ENCODE peak calls at places on chromosomes 3 and 15, in ten cellular contexts. I is kidney epithelial cell, T is IMR-90, K is heart left ventricle, L is mammary epithelial cell, P is AG09309, C is left ventricle myocardium inferior, E is body of pancreas, Z is fibroblast of the aortic adventitia, D is HFF-Myc. W is an unnamed sample.

GRCh38 chr15:66570327-66570726 is 4.5 kb upstream of the LCTL start:
- DNase-seq in I (no peak), T (no peak), K (no peak), L (no peak), P (no peak), C (no peak), E (no peak), Z (no peak), D (no peak), W (no peak)

GRCh38 chr3:53255360-53255774 is 455 bp downstream of the TKT start:
- DNase-seq in I (no peak), T (no peak), K (peak), L (peak), P (no peak), C (peak), E (peak), Z (no peak), D (no peak), W (no peak)

GRCh38 chr3:123841476-123842238 is 42.5 kb downstream of the MYLK start:
- DNase-seq in I (no peak), T (peak), K (no peak), L (peak), P (no peak), C (no peak), E (no peak), Z (no peak), D (no peak), W (no peak)

GRCh38 chr15:37801529-37801928 is 132.9 kb upstream of the TMCO5A start:
- DNase-seq in I (no peak), T (no peak), K (no peak), L (no peak), P (no peak), C (no peak), E (no peak), Z (no peak), D (no peak), W (no peak)

GRCh38 chr3:153166206-153166605 is 4.2 kb downstream of the RAP2B start:
- DNase-seq in I (no peak), T (peak), K (no peak), L (peak), P (no peak), C (no peak), E (no peak), Z (peak), D (no peak), W (no peak)

GRCh38 chr15:49225572-49226281 is 55.7 kb downstream of the GALK2 start:
- DNase-seq in I (no peak), T (peak), K (no peak), L (peak), P (no peak), C (no peak), E (no peak), Z (peak), D (no peak), W (no peak)

GRCh38 chr3:94285874-94286273 is 223.0 kb downstream of the NSUN3 start:
- DNase-seq in I (no peak), T (no peak), K (no peak), L (peak), P (no peak), C (no peak), E (no peak), Z (peak), D (no peak), W (no peak)

GRCh38 chr15:60551147-60551780 is 72.3 kb upstream of the ICE2 start:
- DNase-seq in I (no peak), T (no peak), K (no peak), L (no peak), P (no peak), C (no peak), E (no peak), Z (no peak), D (no peak), W (no peak)

GRCh38 chr3:16145176-16145575 is 29.3 kb upstream of the GALNT15 start:
- DNase-seq in I (no peak), T (no peak), K (no peak), L (no peak), P (no peak), C (no peak), E (no peak), Z (no peak), D (no peak), W (no peak)

GRCh38 chr3:124202754-124203153 is 210.8 kb upstream of the ROPN1 start:
- DNase-seq in I (no peak), T (no peak), K (peak), L (no peak), P (no peak), C (peak), E (peak), Z (peak), D (no peak), W (no peak)

GRCh38 chr3:47978386-47978785 is 37.8 kb downstream of the MAP4 start:
- DNase-seq in I (no peak), T (no peak), K (no peak), L (no peak), P (no peak), C (no peak), E (no peak), Z (no peak), D (no peak), W (no peak)

GRCh38 chr3:110881069-110881468 is 190.5 kb upstream of the NECTIN3 start:
- DNase-seq in I (no peak), T (peak), K (peak), L (peak), P (peak), C (peak), E (peak), Z (peak), D (no peak), W (peak)

GRCh38 chr15:63598467-63599400 is 1.5 kb downstream of the FBXL22 start:
- DNase-seq in I (no peak), T (no peak), K (no peak), L (no peak), P (no peak), C (no peak), E (peak), Z (no peak), D (no peak), W (no peak)

GRCh38 chr3:187744169-187745151 is 808 bp downstream of the BCL6 start:
- DNase-seq in I (no peak), T (peak), K (peak), L (peak), P (no peak), C (peak), E (peak), Z (peak), D (no peak), W (no peak)

GRCh38 chr15:56802164-56802563 is 68.9 kb upstream of the ZNF280D start:
- DNase-seq in I (no peak), T (no peak), K (no peak), L (no peak), P (no peak), C (no peak), E (no peak), Z (no peak), D (no peak), W (no peak)

GRCh38 chr3:62875103-62876002 is at the start of gene CADPS:
- DNase-seq in I (no peak), T (no peak), K (peak), L (no peak), P (no peak), C (peak), E (peak), Z (no peak), D (no peak), W (no peak)

GRCh38 chr3:48232232-48232631 is 8.7 kb upstream of the ZNF589 start:
- DNase-seq in I (no peak), T (no peak), K (no peak), L (no peak), P (no peak), C (no peak), E (peak), Z (peak), D (no peak), W (no peak)

GRCh38 chr3:157063926-157064325 is 96.0 kb downstream of the CCNL1 start:
- DNase-seq in I (no peak), T (peak), K (no peak), L (no peak), P (no peak), C (no peak), E (no peak), Z (peak), D (no peak), W (peak)

GRCh38 chr3:158863247-158863646 is 61.4 kb downstream of the MFSD1 start:
- DNase-seq in I (no peak), T (no peak), K (no peak), L (no peak), P (no peak), C (no peak), E (no peak), Z (no peak), D (no peak), W (no peak)

GRCh38 chr3:155970406-155970805 is 100.0 kb downstream of the GMPS start:
- DNase-seq in I (no peak), T (no peak), K (no peak), L (no peak), P (no peak), C (no peak), E (no peak), Z (no peak), D (no peak), W (no peak)

GRCh38 chr15:77823736-77824135 is 191.0 kb upstream of the LINGO1 start:
- DNase-seq in I (no peak), T (no peak), K (no peak), L (no peak), P (no peak), C (no peak), E (no peak), Z (no peak), D (no peak), W (no peak)

GRCh38 chr3:98809561-98809960 is 46.4 kb downstream of the ST3GAL6 start:
- DNase-seq in I (no peak), T (no peak), K (peak), L (no peak), P (no peak), C (no peak), E (no peak), Z (no peak), D (no peak), W (no peak)

GRCh38 chr3:71710906-71711494 is 14.2 kb downstream of the EIF4E3 start:
- DNase-seq in I (no peak), T (peak), K (no peak), L (peak), P (no peak), C (no peak), E (no peak), Z (peak), D (peak), W (peak)

GRCh38 chr3:53503185-53503584 is 8.8 kb downstream of the CACNA1D start:
- DNase-seq in I (no peak), T (no peak), K (no peak), L (no peak), P (no peak), C (no peak), E (no peak), Z (no peak), D (no peak), W (no peak)

GRCh38 chr3:115401298-115401697 is 222.0 kb upstream of the GAP43 start:
- DNase-seq in I (no peak), T (peak), K (no peak), L (peak), P (peak), C (no peak), E (no peak), Z (peak), D (no peak), W (peak)

GRCh38 chr3:115930168-115930567 is 306.9 kb downstream of the GAP43 start:
- DNase-seq in I (no peak), T (no peak), K (no peak), L (no peak), P (no peak), C (no peak), E (no peak), Z (no peak), D (no peak), W (no peak)

GRCh38 chr15:78149805-78150751 is 916 bp downstream of the IDH3A start:
- DNase-seq in I (no peak), T (no peak), K (no peak), L (peak), P (no peak), C (no peak), E (peak), Z (peak), D (no peak), W (no peak)

GRCh38 chr3:174430986-174431385 is 428.1 kb upstream of the NAALADL2 start:
- DNase-seq in I (no peak), T (no peak), K (no peak), L (no peak), P (no peak), C (no peak), E (no peak), Z (no peak), D (no peak), W (no peak)

GRCh38 chr3:69787436-69788168 is 48.3 kb downstream of the MITF start:
- DNase-seq in I (peak), T (peak), K (no peak), L (peak), P (peak), C (no peak), E (no peak), Z (peak), D (peak), W (peak)

GRCh38 chr15:79408041-79408440 is 24.1 kb upstream of the MINAR1 start:
- DNase-seq in I (no peak), T (no peak), K (no peak), L (peak), P (no peak), C (no peak), E (no peak), Z (no peak), D (no peak), W (no peak)

GRCh38 chr3:70065666-70066253 is 66.2 kb downstream of the SAMMSON start:
- DNase-seq in I (no peak), T (no peak), K (no peak), L (no peak), P (no peak), C (no peak), E (no peak), Z (no peak), D (no peak), W (no peak)

GRCh38 chr3:142808103-142808917 is 80.6 kb downstream of the PCOLCE2 start:
- DNase-seq in I (peak), T (peak), K (no peak), L (peak), P (peak), C (no peak), E (no peak), Z (peak), D (peak), W (peak)

GRCh38 chr3:41301548-41301947 is 102.2 kb downstream of the CTNNB1 start:
- DNase-seq in I (no peak), T (peak), K (no peak), L (peak), P (no peak), C (no peak), E (no peak), Z (peak), D (no peak), W (no peak)

GRCh38 chr15:45401665-45402161 is 23.4 kb upstream of the GATM start:
- DNase-seq in I (no peak), T (no peak), K (peak), L (no peak), P (no peak), C (no peak), E (no peak), Z (no peak), D (no peak), W (no peak)

GRCh38 chr15:69760890-69761568 is 308.4 kb downstream of the RPLP1 start:
- DNase-seq in I (peak), T (peak), K (peak), L (peak), P (peak), C (peak), E (peak), Z (peak), D (peak), W (peak)

GRCh38 chr3:88742674-88743507 is 364.5 kb upstream of the EPHA3 start:
- DNase-seq in I (no peak), T (no peak), K (no peak), L (no peak), P (no peak), C (no peak), E (no peak), Z (no peak), D (no peak), W (no peak)

GRCh38 chr15:79644091-79644490 is 212.0 kb downstream of the MINAR1 start:
- DNase-seq in I (no peak), T (peak), K (no peak), L (peak), P (peak), C (no peak), E (no peak), Z (peak), D (peak), W (no peak)

GRCh38 chr15:64975390-64975789 is 14.3 kb downstream of the SPG21 start:
- DNase-seq in I (no peak), T (peak), K (no peak), L (no peak), P (peak), C (no peak), E (no peak), Z (no peak), D (no peak), W (no peak)

GRCh38 chr3:8460815-8461482 is 40.7 kb upstream of the LMCD1 start:
- DNase-seq in I (no peak), T (peak), K (no peak), L (peak), P (peak), C (no peak), E (peak), Z (peak), D (no peak), W (peak)

DNA sequence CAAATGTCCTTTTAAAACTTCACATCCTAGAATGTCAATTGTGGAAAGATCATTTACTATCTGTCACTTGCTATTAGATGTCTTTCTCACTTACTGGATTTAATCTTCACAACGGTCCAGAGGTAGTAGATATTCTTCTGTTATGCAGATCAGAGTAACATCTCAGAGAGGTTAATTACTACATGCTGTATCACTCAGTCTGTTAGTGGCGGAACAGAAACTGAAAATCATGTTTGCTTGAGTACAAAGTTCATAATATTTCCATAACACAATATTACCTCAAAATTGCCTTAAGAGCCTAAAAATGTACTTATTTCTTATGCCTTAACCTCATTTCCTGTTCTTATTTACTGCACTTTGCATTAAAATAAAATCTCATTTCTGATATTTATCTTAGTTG is 28.6 kb upstream of the GPR149 start:
- DNase-seq in I (no peak), T (no peak), K (no peak), L (no peak), P (no peak), C (no peak), E (no peak), Z (no peak), D (no peak), W (no peak)
- TF ChIP-seq CTCF in I (no peak), T (no peak), K (no peak), L (no peak), P (no peak), C (no peak), E (no peak), Z (no peak), D (no peak), W (no peak)

GRCh38 chr3:72999971-73000370 is 3.4 kb downstream of the PPP4R2 start:
- DNase-seq in I (no peak), T (no peak), K (no peak), L (no peak), P (no peak), C (no peak), E (no peak), Z (no peak), D (no peak), W (no peak)
- H3K4me3 ChIP-seq in I (no peak), T (peak), K (peak), L (peak), P (no peak), C (peak), E (no peak), Z (peak), D (peak), W (no peak)

DNA sequence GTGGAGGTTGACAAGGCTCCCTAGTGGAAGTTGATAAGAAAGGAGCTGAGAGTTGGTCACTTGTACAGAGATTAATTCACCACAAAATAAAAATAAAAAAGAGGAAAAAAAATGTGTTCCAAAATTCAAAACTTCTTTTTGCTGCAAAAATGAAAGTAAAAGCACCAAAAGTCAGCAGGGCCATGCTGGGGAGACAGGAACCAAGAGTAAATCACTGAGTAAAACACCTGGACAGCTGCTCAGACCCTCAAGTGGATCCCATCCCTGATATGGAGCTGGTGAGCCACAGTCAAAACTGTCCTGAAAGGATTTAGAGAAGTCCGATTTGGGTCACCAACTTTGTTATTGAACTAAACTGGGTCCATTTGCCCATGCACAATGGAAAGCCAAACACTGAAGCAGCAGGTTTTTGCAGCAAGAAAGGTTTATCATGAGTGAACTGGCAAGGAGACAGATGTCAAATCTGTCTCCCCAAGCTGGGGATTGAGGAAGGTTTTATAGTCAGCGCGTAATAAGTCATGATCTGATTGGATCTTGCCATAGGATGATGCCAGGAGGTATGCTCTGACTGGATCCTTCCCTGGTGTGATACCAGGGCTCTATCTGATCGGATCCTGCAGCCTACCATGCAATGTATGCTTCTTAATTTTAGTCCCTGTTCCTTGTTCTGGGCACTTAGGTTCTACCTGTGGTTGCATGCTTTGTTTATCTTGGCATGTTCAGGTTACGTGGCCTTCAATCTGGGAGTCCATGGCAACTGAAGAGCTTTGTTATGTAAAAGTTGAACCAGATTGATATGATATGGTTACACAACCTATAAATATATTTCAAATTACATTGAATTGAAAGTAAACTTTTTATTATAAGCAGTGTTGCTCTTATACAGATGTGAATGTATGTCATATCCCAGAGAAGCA is 313.2 kb downstream of the POLQ start:
- DNase-seq in I (no peak), T (no peak), K (no peak), L (no peak), P (no peak), C (no peak), E (peak), Z (no peak), D (no peak), W (no peak)
- TF ChIP-seq CTCF in I (no peak), T (no peak), K (no peak), L (no peak), P (no peak), C (no peak), E (no peak), Z (no peak), D (no peak), W (no peak)

DNA sequence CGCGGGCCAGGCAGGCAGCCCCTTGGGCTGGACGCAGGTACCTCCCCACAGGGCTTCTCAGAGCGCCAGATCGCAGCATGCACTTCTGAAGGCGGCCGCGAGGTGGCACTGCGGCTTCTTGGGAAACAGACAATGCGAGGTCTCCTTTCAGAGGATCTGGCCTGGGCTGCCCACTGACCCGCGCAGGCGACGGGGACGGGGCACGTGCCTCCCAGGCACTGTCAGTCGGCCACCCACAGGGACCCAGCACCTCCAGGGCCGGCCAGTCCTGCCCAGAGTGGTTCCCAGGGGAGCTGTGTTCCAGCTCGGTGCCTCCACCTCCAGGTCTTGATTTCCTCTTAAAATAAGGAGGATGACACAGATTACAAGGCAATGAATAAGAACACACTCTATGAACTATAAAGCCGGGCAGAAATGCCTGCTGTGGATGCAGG is 24.4 kb upstream of the TXNRD3 start:
- DNase-seq in I (no peak), T (peak), K (peak), L (peak), P (no peak), C (peak), E (peak), Z (peak), D (no peak), W (peak)
- H3K4me3 ChIP-seq in I (no peak), T (no peak), K (no peak), L (no peak), P (peak), C (no peak), E (no peak), Z (no peak), D (no peak), W (no peak)

DNA sequence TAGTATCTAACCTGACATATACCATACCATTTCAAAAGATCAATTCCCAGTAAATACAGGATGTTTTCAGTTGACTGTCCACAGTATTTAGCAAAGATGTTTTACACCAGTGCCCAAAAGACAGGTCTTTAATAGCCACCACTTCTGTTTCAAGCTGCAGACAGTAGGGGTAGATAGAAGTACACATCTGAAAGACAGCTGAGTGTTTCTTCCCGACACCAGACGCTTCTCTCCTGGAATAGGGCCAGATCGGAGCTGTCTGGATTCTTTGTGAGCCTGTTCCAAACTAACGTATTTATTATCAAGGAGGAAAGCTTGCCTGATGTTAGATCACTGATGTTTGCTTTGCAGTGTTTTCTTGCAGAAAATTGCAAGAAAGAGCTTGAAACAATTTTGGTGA is 136.1 kb upstream of the RBMS3 start:
- DNase-seq in I (no peak), T (peak), K (peak), L (no peak), P (peak), C (peak), E (peak), Z (peak), D (peak), W (peak)
- TF ChIP-seq CTCF in I (no peak), T (peak), K (peak), L (peak), P (peak), C (peak), E (no peak), Z (no peak), D (peak), W (no peak)

GRCh38 chr3:9946112-9947024 is 5.8 kb downstream of the PRRT3 start:
- DNase-seq in I (peak), T (peak), K (peak), L (peak), P (peak), C (peak), E (peak), Z (peak), D (no peak), W (peak)
- H3K4me3 ChIP-seq in I (peak), T (peak), K (peak), L (peak), P (peak), C (peak), E (peak), Z (peak), D (peak), W (peak)

W was measured in astrocyte of the cerebellum.